ENCODE peak calls at places on chromosome 20, in eight cellular contexts. D is HCT116; J is CD8-positive, alpha-beta T cell; I is OCI-LY7; R is adrenal gland; W is esophagus squamous epithelium; S is GM12878; G is uterus. F is an unnamed sample.
A peak's percentile ranks its signal among the peaks of the same experiment; 100 is the strongest.

GRCh38 chr20:32463642-32464400 is 105.7 kb downstream of the ASXL1 start:
- DNase-seq in D (no peak), J (no peak), I (no peak), R (no peak), W (no peak), S (no peak), G (no peak), F (peak; percentile 86)

GRCh38 chr20:3158968-3159431 is 665 bp downstream of the FASTKD5 start:
- DNase-seq in D (no peak), J (no peak), I (peak; percentile 33), R (no peak), W (no peak), S (no peak), G (no peak), F (no peak)

GRCh38 chr20:19223640-19224039 is 11.2 kb downstream of the SLC24A3 start:
- DNase-seq in D (no peak), J (no peak), I (no peak), R (no peak), W (no peak), S (no peak), G (no peak), F (no peak)

GRCh38 chr20:14935285-14935684 is 597.9 kb upstream of the FLRT3 start:
- DNase-seq in D (no peak), J (no peak), I (no peak), R (no peak), W (no peak), S (no peak), G (no peak), F (no peak)

GRCh38 chr20:52801628-52802006 is 170.5 kb upstream of the TSHZ2 start:
- DNase-seq in D (no peak), J (no peak), I (no peak), R (peak; percentile 46), W (no peak), S (no peak), G (no peak), F (no peak)

GRCh38 chr20:62418709-62419487 is 8.4 kb downstream of the RBBP8NL start:
- DNase-seq in D (no peak), J (no peak), I (no peak), R (no peak), W (no peak), S (no peak), G (no peak), F (peak; percentile 88)

GRCh38 chr20:29497261-29497671 is 1760.2 kb upstream of the DEFB115 start:
- DNase-seq in D (no peak), J (peak; percentile 50), I (no peak), R (peak; percentile 18), W (no peak), S (no peak), G (no peak), F (peak; percentile 74)

GRCh38 chr20:4056880-4057279 is 41.5 kb upstream of the RNF24 start:
- DNase-seq in D (no peak), J (no peak), I (no peak), R (no peak), W (no peak), S (no peak), G (no peak), F (peak; percentile 23)

GRCh38 chr20:52941803-52942202 is 30.4 kb upstream of the TSHZ2 start:
- DNase-seq in D (no peak), J (no peak), I (no peak), R (no peak), W (no peak), S (no peak), G (no peak), F (no peak)

GRCh38 chr20:53706008-53706481 is 112.4 kb upstream of the ZNF217 start:
- DNase-seq in D (no peak), J (no peak), I (no peak), R (no peak), W (no peak), S (no peak), G (no peak), F (no peak)

GRCh38 chr20:31394900-31395299 is 4.5 kb upstream of the DEFB119 start:
- DNase-seq in D (no peak), J (no peak), I (no peak), R (no peak), W (no peak), S (no peak), G (no peak), F (no peak)

GRCh38 chr20:31390490-31390889 is at the start of gene DEFB119:
- DNase-seq in D (no peak), J (no peak), I (no peak), R (no peak), W (no peak), S (no peak), G (no peak), F (no peak)

GRCh38 chr20:31392836-31393235 is 2.4 kb upstream of the DEFB119 start:
- DNase-seq in D (no peak), J (no peak), I (no peak), R (no peak), W (no peak), S (no peak), G (no peak), F (no peak)
- H3K9me3 ChIP-seq in D (no peaks in the 10 kb centered on the region), J (no peaks in the 10 kb centered on the region), I (no peaks in the 10 kb centered on the region), R (no peaks in the 10 kb centered on the region), W (no peaks in the 10 kb centered on the region), S (no peaks in the 10 kb centered on the region), G (no peaks in the 10 kb centered on the region), F (no peaks in the 10 kb centered on the region)

GRCh38 chr20:58878399-58878798 is 25.9 kb downstream of the GNAS start:
- DNase-seq in D (no peak), J (no peak), I (no peak), R (no peak), W (no peak), S (no peak), G (no peak), F (no peak)

GRCh38 chr20:58883243-58883691 is 30.8 kb downstream of the GNAS start:
- DNase-seq in D (no peak), J (no peak), I (no peak), R (no peak), W (no peak), S (no peak), G (no peak), F (no peak)

GRCh38 chr20:58882704-58883089 is 30.2 kb downstream of the GNAS start:
- DNase-seq in D (no peak), J (no peak), I (no peak), R (no peak), W (no peak), S (no peak), G (no peak), F (no peak)

GRCh38 chr20:58880441-58880840 is 27.9 kb downstream of the GNAS start:
- DNase-seq in D (no peak), J (no peak), I (no peak), R (no peak), W (no peak), S (no peak), G (no peak), F (no peak)

DNA sequence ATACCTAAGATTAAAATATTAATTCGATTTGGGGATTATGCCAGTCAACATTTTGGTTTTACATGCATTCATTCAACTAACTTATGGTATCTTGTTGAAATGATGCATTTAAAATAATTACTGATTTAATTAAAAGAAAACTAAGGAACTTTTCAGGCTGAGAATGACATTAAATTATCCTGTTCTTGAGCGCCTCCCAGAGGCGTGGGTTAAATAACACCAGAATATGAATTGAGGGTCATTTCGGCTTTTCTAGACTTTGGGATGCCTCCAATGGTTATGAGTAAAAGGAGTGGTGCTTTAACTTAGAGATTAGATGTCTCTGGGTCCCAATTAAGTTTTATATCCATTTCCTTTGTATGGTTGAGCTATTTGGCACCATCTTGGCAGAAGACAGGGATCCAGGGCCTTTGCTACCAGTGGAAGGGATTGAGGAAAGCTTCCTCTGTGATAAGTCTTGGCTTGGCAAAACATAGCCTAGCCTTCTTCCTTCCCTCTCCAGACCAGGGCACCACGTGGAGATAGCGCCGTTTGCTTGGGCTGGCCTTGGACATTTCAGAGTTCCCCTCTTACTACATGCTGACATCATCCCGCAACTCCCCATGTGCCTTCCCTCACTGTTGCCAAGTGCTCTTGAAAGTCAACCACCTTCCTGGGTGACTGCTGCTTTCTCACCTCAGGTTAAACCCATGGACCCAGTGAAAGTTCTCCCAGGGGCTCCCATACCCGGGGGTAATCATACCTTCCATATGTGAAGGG is 28.7 kb downstream of the GNAS start:
- DNase-seq in D (no peak), J (no peak), I (no peak), R (peak; percentile 53), W (no peak), S (no peak), G (no peak), F (no peak)
- TF ChIP-seq CTCF in D (peak; percentile 62), J (no peak), I (peak; percentile 77), R (no peak), W (no peak), S (peak; percentile 39), G (no peak), F (peak; percentile 49)

GRCh38 chr20:58464838-58465237 is 50.4 kb downstream of the APCDD1L start:
- DNase-seq in D (no peak), J (no peak), I (no peak), R (no peak), W (no peak), S (no peak), G (no peak), F (peak; percentile 70)

GRCh38 chr20:58469500-58470129 is 45.6 kb downstream of the APCDD1L start:
- DNase-seq in D (no peak), J (no peak), I (no peak), R (no peak), W (no peak), S (no peak), G (no peak), F (peak; percentile 73)

GRCh38 chr20:58466309-58466708 is 48.9 kb downstream of the APCDD1L start:
- DNase-seq in D (no peak), J (no peak), I (no peak), R (no peak), W (no peak), S (no peak), G (no peak), F (peak; percentile 79)

GRCh38 chr20:58467572-58468330 is 47.4 kb downstream of the APCDD1L start:
- DNase-seq in D (no peak), J (no peak), I (no peak), R (no peak), W (no peak), S (no peak), G (peak; percentile 46), F (peak; percentile 83)

GRCh38 chr20:58466729-58467571 is 48.2 kb downstream of the APCDD1L start:
- DNase-seq in D (no peak), J (no peak), I (no peak), R (no peak), W (no peak), S (no peak), G (no peak), F (peak; percentile 84)
- H3K4me3 ChIP-seq in D (no peak overlapping the region), J (no peak overlapping the region), I (no peak overlapping the region), R (no peak overlapping the region), W (no peak overlapping the region), S (no peak overlapping the region), G (no peak overlapping the region), F (no peak overlapping the region)

DNA sequence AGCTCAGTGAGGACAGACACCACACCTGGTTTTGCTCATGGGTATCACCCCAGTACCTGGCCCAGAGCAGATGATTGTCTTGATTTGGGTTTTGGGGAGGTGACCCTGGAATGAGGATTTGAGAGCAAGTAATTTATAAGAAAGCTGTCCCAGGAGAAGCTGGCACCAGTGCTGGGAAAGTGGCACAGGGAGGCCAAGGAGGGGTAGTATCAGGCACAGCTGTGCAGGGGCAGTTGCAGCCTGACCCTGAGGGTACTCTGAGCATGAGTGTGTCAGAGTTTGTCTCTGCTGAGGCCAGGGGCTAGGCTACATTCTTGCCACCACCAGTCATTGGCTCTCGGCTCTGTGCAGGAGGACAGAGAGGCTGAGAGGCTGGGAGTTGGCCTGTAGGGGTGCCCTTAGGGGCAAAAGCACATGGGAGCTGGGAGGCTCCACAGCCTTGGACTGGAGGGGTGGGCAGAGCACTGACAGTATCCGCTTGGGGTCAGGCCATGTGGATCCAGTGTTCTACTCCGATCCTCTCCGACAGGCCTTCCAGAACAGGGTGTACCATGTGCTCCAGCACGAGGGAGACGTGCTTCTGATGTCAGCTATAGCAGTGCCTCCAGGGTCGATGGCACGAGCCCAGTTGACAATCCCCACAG is 121.3 kb downstream of the PHACTR3 start:
- DNase-seq in D (no peak), J (peak; percentile 32), I (no peak), R (no peak), W (no peak), S (no peak), G (no peak), F (peak; percentile 68)
- H3K9me3 ChIP-seq in D (no peaks in the 10 kb centered on the region), J (no peaks in the 10 kb centered on the region), I (no peaks in the 10 kb centered on the region), R (no peaks in the 10 kb centered on the region), W (no peaks in the 10 kb centered on the region), S (no peaks in the 10 kb centered on the region), G (no peaks in the 10 kb centered on the region), F (no peaks in the 10 kb centered on the region)